ENCODE peak calls at places on chromosomes 11 and 22, in four cellular contexts. T is transverse colon, G is tibial nerve, Z is sigmoid colon. W is an unnamed sample. For H3K36me3, the result is how much of the 10 kb centered on the place peaks cover.

GRCh38 chr11:45176996-45177395 is 30.6 kb downstream of the PRDM11 start:
- DNase-seq in G (no peak), T (no peak), Z (peak), W (no peak)

GRCh38 chr22:39522567-39523300 is 2.4 kb downstream of the ATF4 start:
- DNase-seq in T (peak), G (no peak), Z (peak), W (peak)

GRCh38 chr11:131609317-131609716 is 238.9 kb downstream of the NTM start:
- DNase-seq in T (no peak), G (no peak), Z (no peak), W (no peak)

GRCh38 chr22:20803696-20804324 is 29.9 kb downstream of the SERPIND1 start:
- DNase-seq in G (no peak), T (peak), Z (no peak), W (peak)

GRCh38 chr22:21688706-21689381 is 23.0 kb downstream of the PPIL2 start:
- DNase-seq in T (no peak), G (no peak), Z (no peak), W (no peak)

GRCh38 chr11:132357811-132358572 is 987.6 kb downstream of the NTM start:
- DNase-seq in G (no peak), T (no peak), Z (no peak), W (no peak)

GRCh38 chr22:49664891-49665290 is 162.8 kb downstream of the BRD1 start:
- DNase-seq in G (no peak), T (no peak), Z (peak), W (no peak)

GRCh38 chr11:70580036-70580805 is 181.9 kb downstream of the CTTN start:
- DNase-seq in Z (peak), G (no peak), T (no peak), W (peak)

GRCh38 chr11:47518212-47518959 is 34.5 kb downstream of the CELF1 start:
- DNase-seq in Z (no peak), T (no peak), G (no peak), W (no peak)

GRCh38 chr11:71129624-71130023 is 122.8 kb downstream of the SHANK2 start:
- DNase-seq in G (no peak), T (no peak), Z (no peak), W (no peak)

GRCh38 chr11:120425527-120425926 is 86.0 kb upstream of the GRIK4 start:
- DNase-seq in T (no peak), Z (no peak), G (no peak), W (no peak)

GRCh38 chr11:16867097-16867496 is 128.7 kb downstream of the C11orf58 start:
- DNase-seq in Z (no peak), T (no peak), G (no peak), W (no peak)

GRCh38 chr11:13012037-13012693 is 3.0 kb downstream of the RASSF10 start:
- DNase-seq in Z (no peak), G (no peak), T (no peak), W (no peak)

GRCh38 chr11:74438681-74439080 is 28.7 kb downstream of the KCNE3 start:
- DNase-seq in T (no peak), Z (no peak), G (no peak), W (no peak)

GRCh38 chr11:1152316-1153104 is 5.2 kb upstream of the MUC5AC start:
- DNase-seq in G (no peak), T (no peak), Z (no peak), W (no peak)

GRCh38 chr11:84247931-84248330 is 961.8 kb upstream of the CCDC90B start:
- DNase-seq in Z (no peak), T (no peak), G (no peak), W (no peak)

GRCh38 chr11:11010624-11011127 is 152.8 kb upstream of the ZBED5 start:
- DNase-seq in T (peak), G (peak), Z (no peak), W (no peak)

GRCh38 chr11:132504501-132505041 is 1027.7 kb downstream of the OPCML start:
- DNase-seq in T (no peak), Z (no peak), G (no peak), W (no peak)

GRCh38 chr11:18617688-18618340 is 16.3 kb downstream of the SPTY2D1 start:
- DNase-seq in T (no peak), Z (no peak), G (no peak), W (no peak)

GRCh38 chr11:10287140-10287539 is 6.9 kb downstream of the SBF2 start:
- DNase-seq in G (no peak), Z (no peak), T (no peak), W (no peak)

GRCh38 chr11:58927393-58928081 is 11.8 kb upstream of the GLYATL1 start:
- DNase-seq in T (peak), Z (no peak), G (no peak), W (no peak)

GRCh38 chr11:41392591-41392990 is 66.9 kb downstream of the LRRC4C start:
- DNase-seq in Z (no peak), T (no peak), G (no peak), W (no peak)

GRCh38 chr11:1949302-1949701 is 2.2 kb downstream of the MRPL23 start:
- DNase-seq in Z (peak), G (no peak), T (no peak), W (peak)

GRCh38 chr11:83990160-83990733 is 704.1 kb upstream of the CCDC90B start:
- DNase-seq in T (no peak), Z (peak), G (peak), W (peak)

GRCh38 chr11:64448599-64449380 is 89.8 kb downstream of the RPS6KA4 start:
- DNase-seq in Z (peak), T (peak), G (peak), W (peak)

GRCh38 chr11:63663809-63664208 is 7.4 kb downstream of the ATL3 start:
- DNase-seq in G (no peak), T (no peak), Z (no peak), W (no peak)

GRCh38 chr11:8290122-8290810 is 26.6 kb upstream of the LMO1 start:
- DNase-seq in G (no peak), Z (peak), T (no peak), W (no peak)

GRCh38 chr11:36247493-36247892 is 41.7 kb downstream of the COMMD9 start:
- DNase-seq in G (no peak), T (no peak), Z (no peak), W (no peak)

GRCh38 chr22:32080904-32081303 is 37.8 kb downstream of the SLC5A1 start:
- DNase-seq in T (peak), Z (no peak), G (no peak), W (no peak)

GRCh38 chr11:60264644-60265043 is 15.8 kb upstream of the MS4A4A start:
- DNase-seq in Z (no peak), T (no peak), G (no peak), W (no peak)

GRCh38 chr11:48169706-48170105 is 46.9 kb upstream of the OR4B1 start:
- DNase-seq in Z (no peak), T (no peak), G (no peak), W (no peak)

GRCh38 chr11:12599408-12600143 is 74.6 kb upstream of the TEAD1 start:
- DNase-seq in Z (no peak), G (peak), T (peak), W (peak)

GRCh38 chr11:30595929-30596328 is 9.8 kb upstream of the MPPED2 start:
- DNase-seq in Z (no peak), T (no peak), G (no peak), W (no peak)

GRCh38 chr11:69480547-69481392 is 693 bp upstream of the LINC01488 start:
- DNase-seq in Z (no peak), G (no peak), T (peak), W (no peak)

GRCh38 chr11:125990244-125990643 is 44.4 kb downstream of the VSIG10L2 start:
- DNase-seq in G (peak), Z (no peak), T (no peak), W (peak)

GRCh38 chr11:123493393-123494063 is 63.5 kb downstream of the GRAMD1B start:
- DNase-seq in Z (no peak), T (no peak), G (no peak), W (no peak)

GRCh38 chr11:130180491-130180890 is 20.9 kb downstream of the ST14 start:
- DNase-seq in Z (no peak), T (no peak), G (no peak), W (no peak)

GRCh38 chr11:2265396-2265795 is 5.0 kb downstream of the ASCL2 start:
- DNase-seq in G (no peak), Z (no peak), T (no peak), W (no peak)

DNA sequence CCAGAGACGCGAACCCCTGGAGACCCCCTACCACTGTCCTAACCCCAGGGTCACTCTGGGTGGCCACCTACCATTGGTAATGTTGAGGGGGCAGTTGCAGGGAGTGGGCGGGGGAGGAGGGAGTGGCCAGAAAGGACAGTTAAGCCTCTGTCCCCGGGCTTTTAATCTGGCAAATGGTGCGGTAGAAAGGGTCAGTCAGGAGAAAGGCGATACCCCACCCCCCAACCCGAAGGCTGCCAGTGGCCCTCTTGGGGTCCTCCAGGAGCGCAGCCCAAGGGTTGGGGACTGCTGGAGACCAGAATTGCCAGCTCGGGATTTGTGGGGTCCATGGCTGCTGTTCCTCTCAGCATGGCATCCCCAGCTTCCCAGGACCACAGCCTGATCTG is 742 bp downstream of the P2RY2 start:
- DNase-seq in T (no peak), Z (peak), G (no peak), W (no peak)
- H3K4me3 ChIP-seq in T (peak), Z (peak), G (peak), W (peak)

GRCh38 chr22:36323182-36323854 is 64.4 kb downstream of the MYH9 start:
- DNase-seq in Z (peak), G (peak), T (peak), W (no peak)
- TF ChIP-seq EP300 in Z (no peak), G (peak), T (peak), W (no peak)

GRCh38 chr11:68030318-68031135 is at the start of gene NDUFS8:
- DNase-seq in G (peak), Z (peak), T (peak), W (peak)
- H3K36me3 ChIP-seq in G (under half), Z (under half), T (under half), W (under half)

DNA sequence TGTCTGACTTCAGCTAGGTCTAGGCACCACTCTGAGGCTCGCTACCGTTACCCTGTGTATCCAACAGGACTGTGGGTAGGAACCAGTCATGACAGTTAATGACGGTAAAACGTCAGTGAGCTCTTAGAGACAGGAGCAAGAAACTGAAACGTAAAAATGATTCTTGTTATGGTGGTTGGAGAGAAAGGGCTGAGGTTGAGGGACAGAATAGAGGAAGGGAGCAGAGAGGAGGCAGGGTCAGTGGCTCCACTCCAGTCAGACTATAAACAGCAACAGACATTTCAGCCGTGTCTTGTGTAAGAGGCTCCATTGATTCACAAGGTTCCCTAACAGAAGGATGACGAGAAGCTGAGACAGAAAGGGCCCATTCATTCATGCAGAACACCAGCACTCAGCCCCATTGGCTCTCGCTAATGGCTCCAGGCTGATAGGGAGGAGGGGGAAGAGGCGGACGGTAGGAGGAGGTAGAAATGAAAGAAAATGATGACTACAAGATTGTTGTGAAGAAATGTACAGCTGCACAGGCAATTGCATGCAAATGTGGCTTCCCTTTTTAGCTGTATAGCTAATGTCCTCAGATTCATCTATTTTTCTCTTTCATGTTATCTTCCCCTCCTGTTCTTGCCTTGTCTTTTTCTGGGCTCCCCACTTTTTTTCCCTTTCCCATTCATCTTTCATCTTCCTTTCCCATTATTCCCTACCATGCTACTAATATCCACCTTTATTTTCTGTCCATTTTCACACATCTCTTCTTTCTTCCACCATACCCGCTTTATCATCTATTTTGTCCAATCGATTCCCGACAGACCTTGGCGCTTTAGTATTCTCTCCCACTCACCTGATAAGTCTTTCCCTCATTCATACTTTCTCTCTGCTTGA is 34.3 kb downstream of the ETS1 start:
- DNase-seq in Z (no peak), T (peak), G (no peak), W (no peak)
- H3K4me3 ChIP-seq in Z (no peak), T (no peak), G (no peak), W (no peak)

DNA sequence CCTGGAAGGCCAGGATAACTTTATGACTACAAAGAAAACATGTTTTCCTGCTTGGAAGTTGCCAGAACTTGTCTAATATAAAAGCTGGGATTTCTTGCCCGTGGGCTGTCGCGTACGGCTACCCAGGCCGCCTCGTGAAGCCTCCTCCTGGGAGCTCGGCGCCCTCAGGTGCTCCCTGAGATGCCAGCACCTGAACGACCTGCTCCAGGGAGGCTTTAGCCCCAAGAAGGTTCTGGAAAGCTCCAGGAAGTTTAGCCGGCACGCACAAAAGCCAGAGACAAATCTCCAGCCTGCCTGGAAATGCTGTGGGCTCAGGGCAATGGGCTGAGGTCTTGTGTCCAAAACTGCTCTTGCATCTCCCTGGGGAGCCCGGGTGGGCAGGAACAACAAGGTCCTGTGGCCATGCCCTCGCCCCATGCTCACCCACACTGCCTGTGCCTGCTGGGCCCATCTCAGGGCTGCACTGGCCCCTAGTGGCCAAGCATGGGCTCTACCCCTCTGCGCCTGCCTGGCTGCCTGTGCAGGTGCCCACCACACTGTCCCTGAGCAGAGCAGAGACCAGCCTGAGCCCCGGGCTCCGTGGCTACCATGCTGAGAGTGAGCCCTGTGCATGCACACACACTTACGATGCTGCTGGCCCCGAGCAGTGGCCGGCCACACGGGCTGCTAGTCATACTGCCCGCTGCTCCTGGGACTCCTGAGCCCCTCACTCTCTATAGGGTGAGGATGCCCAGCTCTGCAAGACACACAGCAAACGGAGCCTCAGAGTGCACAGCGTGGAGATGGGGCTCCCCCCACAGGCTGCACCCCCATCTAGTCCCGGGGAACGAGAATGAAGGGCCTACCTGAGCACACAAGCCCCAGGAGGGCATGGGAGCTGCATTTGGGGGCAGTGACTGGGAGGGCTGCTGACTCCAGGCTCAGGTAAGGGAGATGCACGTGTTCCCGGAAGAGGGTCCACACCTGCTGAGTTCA is 4.9 kb upstream of the CELSR1 start:
- DNase-seq in T (peak), G (peak), Z (peak), W (peak)
- TF ChIP-seq EP300 in T (no peak), G (no peak), Z (no peak), W (no peak)

GRCh38 chr22:36339171-36340065 is 48.3 kb downstream of the MYH9 start:
- DNase-seq in Z (no peak), T (no peak), G (no peak), W (no peak)
- H3K36me3 ChIP-seq in Z (under half), T (under half), G (under half), W (under half)

GRCh38 chr11:62125316-62125715 is 1.5 kb downstream of the INCENP start:
- DNase-seq in T (no peak), Z (no peak), G (no peak), W (no peak)
- H3K4me3 ChIP-seq in T (no peak), Z (no peak), G (no peak), W (no peak)

DNA sequence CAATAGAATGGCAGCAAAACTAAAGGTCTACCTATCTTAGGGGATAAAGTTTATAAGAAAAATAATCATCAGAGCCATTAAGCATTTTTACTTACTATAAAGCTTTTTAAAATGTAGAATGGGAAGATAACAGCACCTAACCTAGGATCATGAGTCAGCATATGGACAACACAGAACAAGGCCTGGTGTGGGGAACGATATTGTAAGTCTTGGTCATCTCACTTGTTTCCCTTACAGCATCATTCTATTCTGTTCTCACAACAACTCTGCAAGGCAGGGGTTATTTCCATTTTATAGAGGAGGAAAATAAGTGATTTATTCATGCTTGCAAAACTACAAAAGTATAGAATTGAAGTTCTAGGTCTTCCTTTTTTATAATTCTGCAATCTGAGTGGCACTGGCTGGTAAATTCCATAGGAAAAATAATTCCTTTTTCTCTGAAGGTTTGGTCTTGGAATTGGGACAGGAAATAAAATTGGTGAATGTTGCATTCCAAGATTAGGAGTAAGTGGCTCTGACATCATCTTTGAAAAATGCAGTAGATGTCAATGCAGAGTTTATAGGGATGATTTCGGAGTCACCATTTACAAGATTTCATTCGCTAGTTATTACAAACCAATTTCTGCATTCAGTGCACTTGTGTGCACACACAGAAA is 423.0 kb downstream of the DYNC2H1 start:
- DNase-seq in T (no peak), Z (no peak), G (no peak), W (no peak)
- TF ChIP-seq EP300 in T (no peak), Z (no peak), G (no peak), W (no peak)

GRCh38 chr22:41875531-41876242 is 39.2 kb downstream of the SHISA8 start:
- DNase-seq in G (no peak), Z (no peak), T (no peak), W (no peak)

GRCh38 chr22:41873391-41873790 is 40.5 kb downstream of the SREBF2 start:
- DNase-seq in Z (no peak), G (no peak), T (no peak), W (no peak)

GRCh38 chr22:41874090-41874489 is 40.8 kb downstream of the SHISA8 start:
- DNase-seq in Z (no peak), T (no peak), G (no peak), W (no peak)

GRCh38 chr22:41876675-41877074 is 38.2 kb downstream of the SHISA8 start:
- DNase-seq in T (no peak), G (no peak), Z (no peak), W (no peak)

GRCh38 chr22:41876275-41876674 is 38.6 kb downstream of the SHISA8 start:
- DNase-seq in G (no peak), Z (no peak), T (no peak), W (no peak)
- H3K36me3 ChIP-seq in G (under half), Z (under half), T (under half), W (under half)

GRCh38 chr11:61364012-61364396 is 1.8 kb downstream of the TMEM138 start:
- DNase-seq in Z (no peak), T (no peak), G (no peak), W (no peak)
- H3K4me3 ChIP-seq in Z (no peak), T (no peak), G (no peak), W (no peak)